ENCODE peak calls at places on chromosomes 6 and 20, in seven cellular contexts. Y is Panc1; M is foreskin fibroblast; G is ovary; A is transverse colon; O is HFFc6; V is CD8-positive, alpha-beta T cell. B is an unnamed sample.

GRCh38 chr6:142088858-142089216 is 43.9 kb upstream of the GJE1 start:
- DNase-seq in O (peak), G (no peak), A (no peak), V (no peak), Y (no peak), M (peak), B (no peak)

GRCh38 chr20:51457281-51457932 is 85.1 kb downstream of the NFATC2 start:
- DNase-seq in V (no peak), G (peak), Y (no peak), O (peak), A (no peak), M (peak), B (peak)

GRCh38 chr20:46202758-46203509 is 84.8 kb downstream of the CD40 start:
- DNase-seq in Y (no peak), G (peak), V (no peak), M (peak), O (no peak), A (no peak), B (peak)

GRCh38 chr20:22088882-22089281 is 383.4 kb downstream of the PAX1 start:
- DNase-seq in Y (no peak), M (no peak), V (no peak), O (no peak), G (no peak), A (no peak), B (no peak)

GRCh38 chr6:70790483-70790882 is 122.8 kb downstream of the SMAP1 start:
- DNase-seq in Y (no peak), A (no peak), G (no peak), V (no peak), M (peak), O (no peak), B (no peak)

GRCh38 chr6:30171677-30172471 is 8.5 kb downstream of the TRIM15 start:
- DNase-seq in O (no peak), M (peak), G (no peak), V (no peak), A (no peak), Y (no peak), B (peak)

GRCh38 chr6:103105686-103106085 is 1712.2 kb downstream of the GRIK2 start:
- DNase-seq in G (no peak), M (no peak), V (no peak), O (no peak), A (no peak), Y (no peak), B (no peak)

GRCh38 chr6:164507197-164507957 is 802.0 kb downstream of the C6orf118 start:
- DNase-seq in M (no peak), A (no peak), G (no peak), V (no peak), Y (no peak), O (no peak), B (no peak)

DNA sequence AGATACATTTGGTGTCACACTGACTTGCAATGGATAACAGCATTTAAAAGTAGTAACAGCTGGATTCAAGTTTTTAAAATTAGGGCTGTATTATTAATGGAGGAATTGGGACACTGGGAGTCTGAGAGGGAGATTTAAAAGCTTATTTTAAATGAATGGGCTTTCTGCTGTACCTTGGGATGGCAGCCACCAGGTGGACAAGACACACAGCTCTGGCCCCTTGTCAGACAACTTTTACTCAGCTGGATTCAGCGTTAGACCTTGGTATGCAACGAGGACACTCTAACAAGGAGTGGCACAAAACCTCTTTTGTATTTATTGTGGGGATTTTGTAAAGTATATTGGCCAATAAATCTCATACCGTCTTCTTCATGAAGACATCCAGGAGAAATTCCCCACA is 105.8 kb downstream of the LCA5 start:
- DNase-seq in V (no peak), M (no peak), G (no peak), A (no peak), Y (no peak), O (no peak), B (peak)
- TF ChIP-seq CTCF in V (no peak), M (peak), G (no peak), A (peak), Y (peak), O (peak), B (no peak)

GRCh38 chr6:108762394-108762793 is 85.8 kb upstream of the ARMC2 start:
- DNase-seq in V (no peak), A (no peak), Y (no peak), O (no peak), M (no peak), G (no peak), B (no peak)
- TF ChIP-seq CTCF in V (no peak), A (no peak), Y (no peak), O (no peak), M (no peak), G (no peak), B (no peak)

GRCh38 chr6:31712296-31712695 is 2.9 kb upstream of the LY6G6D start:
- DNase-seq in G (no peak), M (peak), Y (no peak), V (no peak), O (no peak), A (peak), B (no peak)
- TF ChIP-seq CTCF in G (no peak), M (no peak), Y (no peak), V (no peak), O (peak), A (no peak), B (no peak)

GRCh38 chr6:14283600-14284235 is 166.1 kb downstream of the CD83 start:
- DNase-seq in G (no peak), V (no peak), Y (no peak), A (no peak), M (no peak), O (no peak), B (no peak)
- TF ChIP-seq CTCF in G (no peak), V (no peak), Y (peak), A (no peak), M (no peak), O (no peak), B (no peak)

DNA sequence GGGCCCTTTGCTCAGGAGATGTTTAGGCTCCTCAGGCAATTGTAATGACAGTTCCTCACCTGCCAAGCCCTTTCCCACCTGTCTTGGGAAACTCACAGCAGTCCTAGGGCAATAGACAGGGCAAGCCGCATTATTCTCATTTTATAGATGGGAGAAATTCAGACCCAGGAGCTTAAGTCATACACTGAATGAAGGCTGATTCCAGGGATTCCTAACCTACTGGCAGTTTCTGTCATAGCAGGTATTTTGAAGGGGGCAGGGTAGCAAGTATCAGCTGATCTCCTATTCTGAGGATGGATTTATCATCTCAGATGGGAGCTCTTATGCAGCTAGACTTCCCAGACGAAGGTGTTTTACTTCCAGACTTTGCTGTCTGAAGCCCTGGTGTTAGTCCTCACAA is 61.4 kb upstream of the MYL9 start:
- DNase-seq in V (no peak), A (no peak), Y (no peak), M (no peak), G (no peak), O (no peak), B (no peak)
- TF ChIP-seq CTCF in V (no peak), A (no peak), Y (no peak), M (no peak), G (no peak), O (peak), B (no peak)